ENCODE peak calls at places on chromosome 4, in ten cellular contexts. R is AG20443; Y is tibial artery; J is A172; D is WTC11; G is naive thymus-derived CD4-positive, alpha-beta T cell; S is EH; V is stimulated activated CD8-positive, alpha-beta memory T cell treated with anti-CD3 and anti-CD28 coated beads, Interleukin-2, amount 100 ng/mL, for 48 hours; T is KBM-7; X is NCI-H1436 treated with DMSO at 0.1 percent for 48 hours. E is an unnamed sample.

GRCh38 chr4:151674804-151675290 is 86.0 kb downstream of the GATB start:
- DNase-seq in R (peak), Y (peak), J (no peak), D (peak), G (no peak), S (no peak), V (no peak), T (no peak), X (no peak), E (no peak)

GRCh38 chr4:185183622-185184281 is 20.0 kb downstream of the CFAP97 start:
- DNase-seq in R (peak), Y (peak), J (peak), D (peak), G (peak), S (peak), V (peak), T (peak), X (peak), E (peak)

GRCh38 chr4:22573198-22573597 is 57.3 kb upstream of the ADGRA3 start:
- DNase-seq in R (no peak), Y (peak), J (peak), D (no peak), G (no peak), S (no peak), V (no peak), T (no peak), X (no peak), E (no peak)

GRCh38 chr4:72243641-72244040 is 211.8 kb downstream of the NPFFR2 start:
- DNase-seq in R (no peak), Y (no peak), J (no peak), D (no peak), G (no peak), S (no peak), V (no peak), T (peak), X (no peak), E (no peak)

GRCh38 chr4:78032446-78032845 is 24.7 kb upstream of the FRAS1 start:
- DNase-seq in R (no peak), Y (no peak), J (no peak), D (no peak), G (no peak), S (no peak), V (no peak), T (no peak), X (peak), E (no peak)

GRCh38 chr4:25096553-25097443 is 63.5 kb downstream of the SEPSECS start:
- DNase-seq in R (no peak), Y (peak), J (no peak), D (no peak), G (no peak), S (no peak), V (no peak), T (peak), X (no peak), E (no peak)

GRCh38 chr4:2860391-2861348 is 17.0 kb downstream of the ADD1 start:
- DNase-seq in R (no peak), Y (no peak), J (no peak), D (no peak), G (no peak), S (peak), V (no peak), T (no peak), X (no peak), E (no peak)

GRCh38 chr4:66741081-66741480 is 804.2 kb downstream of the CENPC start:
- DNase-seq in R (no peak), Y (no peak), J (peak), D (no peak), G (no peak), S (peak), V (no peak), T (no peak), X (no peak), E (no peak)

GRCh38 chr4:121272526-121272925 is 108.3 kb downstream of the QRFPR start:
- DNase-seq in R (no peak), Y (no peak), J (peak), D (no peak), G (no peak), S (peak), V (no peak), T (no peak), X (no peak), E (no peak)

GRCh38 chr4:54233697-54234496 is 4.8 kb downstream of the PDGFRA start:
- DNase-seq in R (peak), Y (peak), J (peak), D (peak), G (peak), S (peak), V (peak), T (peak), X (peak), E (peak)

GRCh38 chr4:54746228-54746627 is 88.5 kb downstream of the KIT start:
- DNase-seq in R (peak), Y (no peak), J (peak), D (no peak), G (no peak), S (peak), V (no peak), T (peak), X (no peak), E (no peak)

GRCh38 chr4:119731146-119731742 is 102.6 kb upstream of the PDE5A start:
- DNase-seq in R (no peak), Y (no peak), J (peak), D (no peak), G (no peak), S (peak), V (no peak), T (no peak), X (no peak), E (no peak)

GRCh38 chr4:141102367-141102766 is 30.9 kb downstream of the RNF150 start:
- DNase-seq in R (peak), Y (no peak), J (peak), D (no peak), G (no peak), S (peak), V (no peak), T (no peak), X (no peak), E (no peak)

GRCh38 chr4:127975121-127975770 is 10.0 kb downstream of the ABHD18 start:
- DNase-seq in R (no peak), Y (no peak), J (no peak), D (no peak), G (no peak), S (no peak), V (no peak), T (peak), X (no peak), E (no peak)

GRCh38 chr4:10079951-10080873 is 36.4 kb downstream of the WDR1 start:
- DNase-seq in R (no peak), Y (peak), J (no peak), D (peak), G (no peak), S (no peak), V (no peak), T (no peak), X (no peak), E (peak)

GRCh38 chr4:67087897-67088296 is 457.4 kb downstream of the CENPC start:
- DNase-seq in R (no peak), Y (no peak), J (peak), D (peak), G (peak), S (no peak), V (peak), T (peak), X (no peak), E (no peak)

GRCh38 chr4:128427832-128428366 is 140.3 kb upstream of the PGRMC2 start:
- DNase-seq in R (peak), Y (no peak), J (peak), D (no peak), G (no peak), S (peak), V (no peak), T (peak), X (no peak), E (peak)